ENCODE peak calls at places on chromosomes 4 and X, in four cellular contexts. T is fibroblast of mammary gland, L is dorsolateral prefrontal cortex, H is pancreas. Z is an unnamed sample.

GRCh38 chr4:119000400-119000799 is 111.7 kb downstream of the SYNPO2 start:
- DNase-seq in T (no peak), L (no peak), H (no peak), Z (no peak)

GRCh38 chr4:9944431-9945425 is 76.6 kb downstream of the SLC2A9 start:
- DNase-seq in T (no peak), L (no peak), H (no peak), Z (no peak)

GRCh38 chr4:25913056-25913850 is 767 bp upstream of the SMIM20 start:
- DNase-seq in T (peak; percentile 41), L (peak; percentile 30), H (peak; percentile 52), Z (peak; percentile 54)

GRCh38 chrX:153766098-153766817 is 2.2 kb downstream of the PLXNB3 start:
- DNase-seq in T (peak; percentile 66), L (no peak), H (no peak), Z (peak; percentile 62)

GRCh38 chr4:25908491-25908901 is 5.5 kb upstream of the SMIM20 start:
- DNase-seq in T (peak; percentile 99), L (no peak), H (no peak), Z (peak; percentile 92)

GRCh38 chr4:28277931-28278330 is 1417.3 kb downstream of the STIM2 start:
- DNase-seq in T (no peak), L (no peak), H (no peak), Z (no peak)

GRCh38 chr4:87066403-87067119 is 131.8 kb downstream of the AFF1 start:
- DNase-seq in T (peak; percentile 28), L (no peak), H (no peak), Z (no peak)

GRCh38 chrX:22247169-22247568 is 25.5 kb upstream of the CBLL2 start:
- DNase-seq in T (no peak), L (no peak), H (no peak), Z (no peak)

GRCh38 chrX:20511792-20512191 is 245.1 kb upstream of the RPS6KA3 start:
- DNase-seq in T (no peak), L (no peak), H (no peak), Z (no peak)

GRCh38 chrX:20514358-20514757 is 247.6 kb upstream of the RPS6KA3 start:
- DNase-seq in T (peak; percentile 92), L (no peak), H (no peak), Z (peak; percentile 44)

GRCh38 chrX:20517565-20517964 is 250.9 kb upstream of the RPS6KA3 start:
- DNase-seq in T (peak; percentile 79), L (no peak), H (no peak), Z (no peak)

GRCh38 chrX:20515841-20516461 is 249.2 kb upstream of the RPS6KA3 start:
- DNase-seq in T (peak; percentile 89), L (no peak), H (no peak), Z (peak; percentile 60)

DNA sequence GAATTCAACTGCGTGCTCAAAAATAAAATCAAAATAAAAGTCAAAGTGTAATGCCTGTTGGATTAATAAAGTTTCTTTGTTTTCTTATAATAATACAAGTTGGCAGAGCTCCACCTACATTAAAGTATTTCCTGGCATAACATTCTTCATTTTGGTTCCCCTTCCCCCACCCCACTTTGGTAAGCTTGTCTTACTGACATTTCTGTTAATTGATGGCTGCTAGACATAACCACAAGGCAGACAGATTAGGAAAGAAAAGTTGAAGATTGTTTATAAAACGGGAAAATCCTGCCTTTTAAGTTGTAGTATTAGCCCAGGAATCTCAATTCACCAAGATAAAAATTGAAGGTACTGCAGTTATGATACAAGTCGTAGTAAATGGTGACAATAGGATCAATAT is 246.5 kb upstream of the RPS6KA3 start:
- DNase-seq in T (no peak), L (no peak), H (no peak), Z (no peak)
- TF ChIP-seq CTCF in T (no peak), L (no peak), H (no peak), Z (no peak)

DNA sequence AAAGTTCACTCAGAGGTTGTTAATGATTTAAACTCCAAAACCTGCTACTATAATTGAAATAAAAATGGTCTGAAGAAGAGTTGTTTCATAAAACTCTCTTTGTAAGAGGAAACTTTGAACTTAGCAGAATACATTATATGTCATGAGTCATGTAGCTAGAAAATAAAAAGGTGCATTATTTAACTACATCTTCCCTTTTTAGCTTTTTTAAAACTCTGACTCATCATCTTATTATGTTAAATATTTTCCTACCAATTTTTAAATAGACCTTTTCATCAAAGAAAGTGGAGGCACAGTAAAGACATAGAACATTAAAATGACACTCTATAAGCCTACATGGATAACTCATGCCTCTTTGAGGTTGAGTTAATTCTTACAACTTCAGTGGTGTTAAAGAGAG is 1.2 kb upstream of the ZNF827 start:
- DNase-seq in T (peak; percentile 42), L (no peak), H (no peak), Z (peak; percentile 37)
- H3K4me3 ChIP-seq in T (no peak overlapping the region), L (no peak overlapping the region), H (no peak overlapping the region), Z (no peak overlapping the region)

DNA sequence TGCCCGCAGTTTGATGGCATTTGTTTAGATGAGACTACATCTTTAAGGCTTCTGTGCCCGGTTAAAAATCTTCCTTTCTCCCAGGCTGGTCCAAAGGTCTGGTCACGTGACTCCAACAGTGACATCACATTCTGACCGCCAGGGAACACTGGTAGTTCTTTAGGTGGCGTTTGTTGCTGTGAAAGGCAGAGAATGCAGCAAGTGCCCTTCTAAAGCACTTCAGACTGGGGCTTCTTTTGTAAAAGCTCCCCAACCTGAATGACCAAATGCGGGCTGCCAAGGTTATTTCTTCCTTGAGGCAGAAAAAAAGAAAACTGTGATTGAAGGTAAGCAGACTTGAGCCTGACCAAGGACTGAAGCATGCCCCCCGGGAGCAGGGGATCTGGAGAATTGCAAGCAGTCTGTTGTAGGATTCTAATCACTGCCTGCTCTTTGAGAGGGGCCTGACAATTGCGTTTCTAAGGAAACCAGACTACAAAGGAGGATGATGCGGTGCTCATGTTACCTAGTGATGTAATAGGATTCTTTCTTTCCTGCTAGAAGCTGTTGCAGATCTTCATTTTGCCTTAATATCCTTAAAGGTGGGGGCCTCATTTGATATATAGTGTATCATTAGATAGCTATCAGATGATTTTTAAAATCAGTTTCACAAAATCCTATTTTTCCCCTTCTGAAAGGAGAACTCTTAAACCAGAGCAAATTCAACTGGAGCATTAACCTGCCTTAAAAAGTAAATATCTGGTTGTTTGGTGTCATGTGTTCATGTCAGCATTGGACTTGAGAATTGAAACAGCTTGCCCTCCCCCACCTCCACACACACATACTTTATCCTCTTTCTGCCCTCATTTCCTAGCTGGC is 133.1 kb downstream of the AKAP4 start:
- DNase-seq in T (peak; percentile 36), L (peak; percentile 70), H (no peak), Z (no peak)
- TF ChIP-seq CTCF in T (no peak), L (no peak), H (no peak), Z (no peak)

GRCh38 chrX:80335062-80335830 is 85.0 kb upstream of the TENT5D start:
- DNase-seq in T (peak; percentile 14), L (no peak), H (peak; percentile 64), Z (no peak)
- H3K4me3 ChIP-seq in T (peak overlapping the region; percentile 32), L (no peak overlapping the region), H (peak overlapping the region; percentile 45), Z (peak overlapping the region; percentile 30)

DNA sequence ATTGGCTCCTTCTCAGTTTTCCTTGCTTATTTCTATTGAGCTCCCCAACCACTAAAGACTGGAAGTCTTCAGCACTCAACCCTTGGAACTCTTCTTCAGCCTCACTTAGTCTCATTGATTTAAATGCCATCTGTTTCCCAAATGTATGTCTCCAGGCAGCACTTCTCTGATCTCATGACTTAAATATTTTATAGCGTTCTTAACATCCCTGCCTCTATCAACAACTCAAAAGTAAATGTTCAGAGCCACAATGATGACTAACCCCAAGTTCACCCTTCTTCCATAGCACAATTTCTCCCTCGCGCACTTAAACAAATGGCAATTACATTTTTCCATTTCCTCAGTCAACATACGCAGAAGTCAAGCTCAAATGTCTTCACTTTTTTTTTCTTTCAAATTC is 1393.3 kb downstream of the ARAP2 start:
- DNase-seq in T (peak; percentile 17), L (no peak), H (no peak), Z (no peak)
- TF ChIP-seq CTCF in T (no peak), L (no peak), H (no peak), Z (no peak)

GRCh38 chr4:38674206-38675144 is 10.5 kb downstream of the KLF3 start:
- DNase-seq in T (no peak), L (no peak), H (no peak), Z (no peak)
- H3K4me3 ChIP-seq in T (no peak overlapping the region), L (no peak overlapping the region), H (peak overlapping the region; percentile 8), Z (no peak overlapping the region)

Z was measured in fibroblast of villous mesenchyme.